ENCODE peak calls at places on chromosomes 13 and 19, in four cellular contexts. I is ovary; H is CD8-positive, alpha-beta memory T cell; Z is uterus. N is an unnamed sample.

GRCh38 chr13:39527301-39527700 is 75.7 kb downstream of the LHFPL6 start:
- DNase-seq in I (no peak), H (no peak), Z (no peak), N (no peak)

GRCh38 chr13:92260363-92260762 is 861.9 kb downstream of the GPC5 start:
- DNase-seq in I (no peak), H (no peak), Z (no peak), N (no peak)

GRCh38 chr13:109720758-109721184 is 65.6 kb downstream of the IRS2 start:
- DNase-seq in I (no peak), H (no peak), Z (no peak), N (no peak)

GRCh38 chr19:9883231-9883758 is 48.2 kb downstream of the PIN1 start:
- DNase-seq in I (no peak), H (no peak), Z (no peak), N (no peak)

GRCh38 chr19:29143183-29143582 is 69.8 kb downstream of the UQCRFS1 start:
- DNase-seq in I (no peak), H (no peak), Z (no peak), N (no peak)

GRCh38 chr19:7605490-7606222 is 10.0 kb downstream of the CAMSAP3 start:
- DNase-seq in I (no peak), H (no peak), Z (no peak), N (no peak)

GRCh38 chr19:1269065-1269477 is at the start of gene CIRBP:
- DNase-seq in I (peak; percentile 100), H (peak; percentile 100), Z (peak; percentile 100), N (peak; percentile 100)

GRCh38 chr19:5106361-5106760 is 137.4 kb downstream of the KDM4B start:
- DNase-seq in I (no peak), H (no peak), Z (no peak), N (no peak)

GRCh38 chr19:1645299-1645698 is 7.1 kb downstream of the TCF3 start:
- DNase-seq in I (no peak), H (no peak), Z (no peak), N (no peak)

GRCh38 chr13:26839682-26840081 is 79.1 kb upstream of the GPR12 start:
- DNase-seq in I (no peak), H (no peak), Z (no peak), N (no peak)

GRCh38 chr13:97339019-97339988 is 94.7 kb upstream of the RAP2A start:
- DNase-seq in I (peak; percentile 75), H (no peak), Z (peak; percentile 69), N (no peak)

GRCh38 chr19:5985098-5985783 is 7.3 kb upstream of the RANBP3 start:
- DNase-seq in I (no peak), H (no peak), Z (no peak), N (no peak)

GRCh38 chr19:45782820-45783785 is 813 bp upstream of the DMPK start:
- DNase-seq in I (peak; percentile 79), H (no peak), Z (peak; percentile 86), N (no peak)

DNA sequence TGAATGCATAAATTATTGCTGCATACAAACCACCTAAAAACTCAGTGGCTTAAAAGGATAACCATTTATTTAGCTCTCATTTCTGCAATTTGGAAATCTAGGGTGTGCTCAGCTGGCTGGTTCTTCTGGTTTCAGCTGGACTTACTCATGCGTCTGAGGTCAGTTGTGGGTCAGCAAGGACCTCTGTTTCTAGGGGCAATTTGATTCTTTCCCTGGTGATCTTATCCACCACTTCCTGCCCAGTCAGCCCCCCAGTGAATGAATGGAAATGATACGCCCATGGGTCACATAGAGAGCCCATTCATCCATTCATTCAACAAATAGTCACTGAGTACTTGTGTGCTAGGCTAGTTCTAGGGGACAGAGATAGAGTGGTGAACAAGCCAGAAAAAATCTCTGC is 9.9 kb downstream of the FXYD5 start:
- DNase-seq in I (no peak), H (no peak), Z (no peak), N (no peak)
- H3K9me3 ChIP-seq in I (no peaks in the 10 kb centered on the region), H (peaks cover 8% of the 10 kb centered on the region), Z (no peaks in the 10 kb centered on the region), N (no peaks in the 10 kb centered on the region)

GRCh38 chr19:46952874-46953273 is 66.8 kb upstream of the NPAS1 start:
- DNase-seq in I (no peak), H (no peak), Z (no peak), N (no peak)
- H3K27ac ChIP-seq in I (no peak overlapping the region), H (no peak overlapping the region), Z (no peak overlapping the region), N (no peak overlapping the region)

GRCh38 chr19:12986726-12987125 is 8.5 kb upstream of the NFIX start:
- DNase-seq in I (no peak), H (no peak), Z (no peak), N (no peak)
- H3K27me3 ChIP-seq in I (no peaks in the 10 kb centered on the region), H (peaks cover 7% of the 10 kb centered on the region), Z (no peaks in the 10 kb centered on the region), N (no peaks in the 10 kb centered on the region)

GRCh38 chr19:57786286-57786685 is 16.8 kb downstream of the ZNF586 start:
- DNase-seq in I (no peak), H (no peak), Z (no peak), N (no peak)
- H3K9me3 ChIP-seq in I (peaks cover 4% of the 10 kb centered on the region), H (peaks cover 38% of the 10 kb centered on the region), Z (no peaks in the 10 kb centered on the region), N (no peaks in the 10 kb centered on the region)

GRCh38 chr19:51887522-51888498 is at the start of gene ZNF577:
- DNase-seq in I (peak; percentile 92), H (peak; percentile 84), Z (peak; percentile 86), N (peak; percentile 91)

GRCh38 chr19:51889934-51890333 is 2.2 kb upstream of the ZNF577 start:
- DNase-seq in I (no peak), H (no peak), Z (no peak), N (no peak)

GRCh38 chr19:51882518-51882917 is 5.2 kb downstream of the ZNF577 start:
- DNase-seq in I (no peak), H (no peak), Z (no peak), N (no peak)

GRCh38 chr19:51884713-51885112 is 3.0 kb downstream of the ZNF577 start:
- DNase-seq in I (no peak), H (no peak), Z (no peak), N (no peak)
- H3K27ac ChIP-seq in I (no peak overlapping the region), H (no peak overlapping the region), Z (no peak overlapping the region), N (no peak overlapping the region)

GRCh38 chr13:112965103-112965502 is 3.9 kb upstream of the MCF2L start:
- DNase-seq in I (no peak), H (no peak), Z (peak; percentile 51), N (no peak)

GRCh38 chr13:112967666-112968379 is 1.2 kb upstream of the MCF2L start:
- DNase-seq in I (no peak), H (no peak), Z (no peak), N (no peak)

GRCh38 chr13:112966776-112967175 is 2.2 kb upstream of the MCF2L start:
- DNase-seq in I (no peak), H (no peak), Z (no peak), N (no peak)

GRCh38 chr13:112963641-112964040 is 5.4 kb upstream of the MCF2L start:
- DNase-seq in I (no peak), H (no peak), Z (no peak), N (no peak)

DNA sequence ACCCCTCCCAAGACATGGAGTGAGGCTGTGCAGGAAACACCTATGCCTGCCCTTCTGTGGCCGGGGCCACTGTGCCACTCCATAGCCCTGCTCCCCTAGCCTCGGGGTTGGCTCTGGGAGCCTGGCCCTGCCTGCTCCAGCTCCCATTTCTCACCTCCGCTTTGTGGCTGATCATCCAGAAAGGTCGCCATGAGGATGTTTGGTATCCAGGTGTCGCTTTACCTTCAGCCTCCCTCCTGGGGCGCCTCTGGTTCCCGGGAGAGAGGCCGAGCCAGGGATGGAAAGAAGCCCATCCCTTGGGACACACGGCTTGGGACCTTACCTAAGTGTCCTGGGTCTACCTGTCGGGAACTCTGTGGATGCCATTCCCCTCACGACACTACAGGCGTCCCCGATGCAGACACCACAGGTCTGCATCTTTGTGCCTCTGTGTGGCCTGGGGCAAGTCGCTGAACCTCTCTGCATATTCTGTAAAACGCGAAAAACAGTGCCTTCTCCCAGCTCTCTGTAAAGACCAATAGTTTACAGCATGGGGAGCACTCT is 3.4 kb upstream of the MCF2L start:
- DNase-seq in I (no peak), H (no peak), Z (no peak), N (no peak)
- H3K27me3 ChIP-seq in I (no peaks in the 10 kb centered on the region), H (no peaks in the 10 kb centered on the region), Z (no peaks in the 10 kb centered on the region), N (no peaks in the 10 kb centered on the region)

GRCh38 chr19:2852598-2852997 is 11.3 kb downstream of the ZNF555 start:
- DNase-seq in I (no peak), H (no peak), Z (no peak), N (no peak)

GRCh38 chr19:2847507-2847906 is 6.2 kb downstream of the ZNF555 start:
- DNase-seq in I (no peak), H (no peak), Z (no peak), N (no peak)

GRCh38 chr19:2853015-2853606 is 11.8 kb downstream of the ZNF555 start:
- DNase-seq in I (no peak), H (no peak), Z (no peak), N (no peak)

GRCh38 chr19:2848625-2849024 is 7.3 kb downstream of the ZNF555 start:
- DNase-seq in I (no peak), H (no peak), Z (no peak), N (no peak)

GRCh38 chr19:2850256-2850925 is 9.1 kb downstream of the ZNF555 start:
- DNase-seq in I (no peak), H (no peak), Z (no peak), N (no peak)
- H3K9me3 ChIP-seq in I (no peaks in the 10 kb centered on the region), H (peaks cover 29% of the 10 kb centered on the region), Z (no peaks in the 10 kb centered on the region), N (peaks cover 49% of the 10 kb centered on the region)

GRCh38 chr13:98585398-98585754 is 8.5 kb upstream of the STK24 start:
- DNase-seq in I (no peak), H (no peak), Z (no peak), N (peak; percentile 64)
- H3K27ac ChIP-seq in I (no peak overlapping the region), H (no peak overlapping the region), Z (no peak overlapping the region), N (peak overlapping the region; percentile 84)

N was measured in Peyer's patch.